ENCODE peak calls at places on chromosomes 4 and X, in ten cellular contexts. One of them, this sample, is unnamed.
A peak's percentile ranks its signal among the peaks of the same experiment; 100 is the strongest.

GRCh38 chr4:31234494-31234893 is 514.3 kb downstream of the PCDH7 start:
- DNase-seq in dorsolateral prefrontal cortex: no peak
- DNase-seq in brain microvascular endothelial cell: no peak
- DNase-seq in IMR-90: no peak
- DNase-seq in AG04450: no peak
- DNase-seq in psoas muscle: no peak
- DNase-seq in GM12878: peak; percentile 3
- DNase-seq in hepatocyte: peak; percentile 38
- DNase-seq in fibroblast of lung: no peak
- DNase-seq in OCI-LY7: no peak
- DNase-seq in this sample: no peak

GRCh38 chr4:94448815-94449375 is 2.8 kb upstream of the PDLIM5 start:
- DNase-seq in hepatocyte: no peak
- DNase-seq in fibroblast of lung: no peak
- DNase-seq in AG04450: no peak
- DNase-seq in IMR-90: no peak
- DNase-seq in brain microvascular endothelial cell: no peak
- DNase-seq in OCI-LY7: no peak
- DNase-seq in psoas muscle: no peak
- DNase-seq in dorsolateral prefrontal cortex: no peak
- DNase-seq in GM12878: no peak
- DNase-seq in this sample: no peak

GRCh38 chr4:93865650-93866049 is 37.1 kb downstream of the ATOH1 start:
- DNase-seq in AG04450: no peak
- DNase-seq in dorsolateral prefrontal cortex: no peak
- DNase-seq in brain microvascular endothelial cell: no peak
- DNase-seq in IMR-90: no peak
- DNase-seq in hepatocyte: no peak
- DNase-seq in fibroblast of lung: no peak
- DNase-seq in GM12878: no peak
- DNase-seq in OCI-LY7: no peak
- DNase-seq in psoas muscle: no peak
- DNase-seq in this sample: no peak

GRCh38 chr4:25986807-25987206 is 72.8 kb downstream of the SMIM20 start:
- DNase-seq in hepatocyte: no peak
- DNase-seq in psoas muscle: no peak
- DNase-seq in GM12878: no peak
- DNase-seq in AG04450: no peak
- DNase-seq in brain microvascular endothelial cell: no peak
- DNase-seq in OCI-LY7: no peak
- DNase-seq in IMR-90: no peak
- DNase-seq in fibroblast of lung: no peak
- DNase-seq in dorsolateral prefrontal cortex: no peak
- DNase-seq in this sample: no peak

GRCh38 chrX:11143931-11144678 is 33.0 kb downstream of the HCCS start:
- DNase-seq in dorsolateral prefrontal cortex: peak; percentile 38
- DNase-seq in brain microvascular endothelial cell: peak; percentile 76
- DNase-seq in GM12878: peak; percentile 42
- DNase-seq in AG04450: peak; percentile 53
- DNase-seq in fibroblast of lung: peak; percentile 54
- DNase-seq in IMR-90: peak; percentile 79
- DNase-seq in hepatocyte: peak; percentile 85
- DNase-seq in OCI-LY7: peak; percentile 79
- DNase-seq in psoas muscle: no peak
- DNase-seq in this sample: no peak

GRCh38 chrX:63664083-63664482 is 120.9 kb downstream of the ARHGEF9 start:
- DNase-seq in AG04450: no peak
- DNase-seq in hepatocyte: no peak
- DNase-seq in GM12878: no peak
- DNase-seq in dorsolateral prefrontal cortex: no peak
- DNase-seq in brain microvascular endothelial cell: no peak
- DNase-seq in fibroblast of lung: no peak
- DNase-seq in psoas muscle: no peak
- DNase-seq in IMR-90: peak; percentile 33
- DNase-seq in OCI-LY7: no peak
- DNase-seq in this sample: no peak

GRCh38 chr4:159283697-159284492 is 181.0 kb downstream of the RAPGEF2 start:
- DNase-seq in AG04450: peak; percentile 59
- DNase-seq in brain microvascular endothelial cell: peak; percentile 74
- DNase-seq in fibroblast of lung: peak; percentile 97
- DNase-seq in hepatocyte: no peak
- DNase-seq in IMR-90: peak; percentile 87
- DNase-seq in GM12878: no peak
- DNase-seq in dorsolateral prefrontal cortex: no peak
- DNase-seq in psoas muscle: no peak
- DNase-seq in OCI-LY7: no peak
- DNase-seq in this sample: no peak

GRCh38 chr4:24013666-24014422 is 124.0 kb upstream of the PPARGC1A start:
- DNase-seq in hepatocyte: no peak
- DNase-seq in IMR-90: no peak
- DNase-seq in dorsolateral prefrontal cortex: no peak
- DNase-seq in psoas muscle: no peak
- DNase-seq in OCI-LY7: no peak
- DNase-seq in brain microvascular endothelial cell: no peak
- DNase-seq in fibroblast of lung: peak; percentile 5
- DNase-seq in GM12878: no peak
- DNase-seq in AG04450: no peak
- DNase-seq in this sample: no peak

GRCh38 chrX:148960060-148960459 is 459.6 kb downstream of the AFF2 start:
- DNase-seq in IMR-90: no peak
- DNase-seq in AG04450: no peak
- DNase-seq in hepatocyte: no peak
- DNase-seq in OCI-LY7: no peak
- DNase-seq in fibroblast of lung: peak; percentile 6
- DNase-seq in GM12878: no peak
- DNase-seq in dorsolateral prefrontal cortex: no peak
- DNase-seq in brain microvascular endothelial cell: no peak
- DNase-seq in psoas muscle: no peak
- DNase-seq in this sample: no peak

GRCh38 chr4:137608085-137608484 is 75.8 kb upstream of the PCDH18 start:
- DNase-seq in IMR-90: no peak
- DNase-seq in dorsolateral prefrontal cortex: no peak
- DNase-seq in AG04450: no peak
- DNase-seq in OCI-LY7: no peak
- DNase-seq in fibroblast of lung: no peak
- DNase-seq in GM12878: no peak
- DNase-seq in brain microvascular endothelial cell: no peak
- DNase-seq in psoas muscle: peak; percentile 18
- DNase-seq in hepatocyte: peak; percentile 8
- DNase-seq in this sample: no peak

GRCh38 chr4:58149404-58150085 is 1039.4 kb upstream of the IGFBP7 start:
- DNase-seq in brain microvascular endothelial cell: no peak
- DNase-seq in GM12878: no peak
- DNase-seq in OCI-LY7: no peak
- DNase-seq in IMR-90: no peak
- DNase-seq in fibroblast of lung: no peak
- DNase-seq in AG04450: no peak
- DNase-seq in dorsolateral prefrontal cortex: no peak
- DNase-seq in hepatocyte: no peak
- DNase-seq in psoas muscle: no peak
- DNase-seq in this sample: no peak

GRCh38 chrX:144715356-144715755 is 531.9 kb upstream of the SPANXN1 start:
- DNase-seq in brain microvascular endothelial cell: no peak
- DNase-seq in fibroblast of lung: no peak
- DNase-seq in AG04450: no peak
- DNase-seq in dorsolateral prefrontal cortex: no peak
- DNase-seq in hepatocyte: no peak
- DNase-seq in OCI-LY7: no peak
- DNase-seq in psoas muscle: no peak
- DNase-seq in IMR-90: no peak
- DNase-seq in GM12878: no peak
- DNase-seq in this sample: no peak

GRCh38 chrX:9888953-9889470 is 78.1 kb upstream of the CLDN34 start:
- DNase-seq in OCI-LY7: no peak
- DNase-seq in fibroblast of lung: no peak
- DNase-seq in IMR-90: no peak
- DNase-seq in psoas muscle: no peak
- DNase-seq in dorsolateral prefrontal cortex: no peak
- DNase-seq in GM12878: no peak
- DNase-seq in AG04450: no peak
- DNase-seq in hepatocyte: no peak
- DNase-seq in brain microvascular endothelial cell: no peak
- DNase-seq in this sample: no peak

GRCh38 chrX:71095971-71096701 is 485 bp downstream of the FOXO4 start:
- DNase-seq in brain microvascular endothelial cell: no peak
- DNase-seq in fibroblast of lung: peak; percentile 47
- DNase-seq in IMR-90: peak; percentile 30
- DNase-seq in dorsolateral prefrontal cortex: no peak
- DNase-seq in OCI-LY7: no peak
- DNase-seq in AG04450: no peak
- DNase-seq in GM12878: no peak
- DNase-seq in hepatocyte: no peak
- DNase-seq in psoas muscle: no peak
- DNase-seq in this sample: peak; percentile 80

GRCh38 chrX:112636951-112637541 is 42.7 kb downstream of the LHFPL1 start:
- DNase-seq in hepatocyte: no peak
- DNase-seq in GM12878: no peak
- DNase-seq in AG04450: no peak
- DNase-seq in psoas muscle: no peak
- DNase-seq in OCI-LY7: no peak
- DNase-seq in dorsolateral prefrontal cortex: no peak
- DNase-seq in IMR-90: peak; percentile 87
- DNase-seq in brain microvascular endothelial cell: peak; percentile 63
- DNase-seq in fibroblast of lung: peak; percentile 96
- DNase-seq in this sample: no peak

GRCh38 chr4:188023682-188024081 is 28.1 kb downstream of the ZFP42 start:
- DNase-seq in fibroblast of lung: peak; percentile 16
- DNase-seq in hepatocyte: no peak
- DNase-seq in psoas muscle: no peak
- DNase-seq in AG04450: no peak
- DNase-seq in dorsolateral prefrontal cortex: no peak
- DNase-seq in OCI-LY7: no peak
- DNase-seq in brain microvascular endothelial cell: no peak
- DNase-seq in GM12878: no peak
- DNase-seq in IMR-90: peak; percentile 26
- DNase-seq in this sample: no peak

GRCh38 chr4:156749791-156750403 is 221.7 kb downstream of the PDGFC start:
- DNase-seq in brain microvascular endothelial cell: no peak
- DNase-seq in psoas muscle: no peak
- DNase-seq in fibroblast of lung: peak; percentile 50
- DNase-seq in hepatocyte: no peak
- DNase-seq in OCI-LY7: no peak
- DNase-seq in dorsolateral prefrontal cortex: no peak
- DNase-seq in GM12878: no peak
- DNase-seq in IMR-90: peak; percentile 29
- DNase-seq in AG04450: no peak
- DNase-seq in this sample: no peak

DNA sequence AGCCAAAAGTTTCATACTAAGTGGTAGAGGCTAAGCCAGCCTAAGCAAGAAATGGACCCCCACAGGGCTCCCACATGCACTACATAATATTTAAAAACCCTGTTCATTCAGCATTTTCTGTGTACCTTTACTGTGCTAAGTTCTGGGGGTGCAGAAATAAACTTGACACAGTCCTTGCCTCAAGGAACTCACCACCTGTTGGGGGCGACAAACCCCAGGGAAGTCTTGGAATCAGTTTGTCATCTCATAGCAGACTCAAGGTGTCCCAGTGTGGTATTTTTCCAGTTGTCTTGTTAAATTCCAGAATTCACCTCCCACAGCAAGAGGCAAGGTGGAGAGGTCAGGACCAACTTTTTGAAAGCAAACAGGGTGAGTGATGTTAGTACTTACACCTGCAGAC is 43.1 kb downstream of the ATG4A start:
- DNase-seq in AG04450: no peak
- DNase-seq in fibroblast of lung: no peak
- DNase-seq in psoas muscle: no peak
- DNase-seq in GM12878: no peak
- DNase-seq in IMR-90: no peak
- DNase-seq in hepatocyte: no peak
- DNase-seq in dorsolateral prefrontal cortex: no peak
- DNase-seq in OCI-LY7: no peak
- DNase-seq in brain microvascular endothelial cell: no peak
- DNase-seq in this sample: no peak
- TF ChIP-seq CTCF in AG04450: no peak
- TF ChIP-seq CTCF in fibroblast of lung: no peak
- TF ChIP-seq CTCF in psoas muscle: no peak
- TF ChIP-seq CTCF in GM12878: peak; percentile 15
- TF ChIP-seq CTCF in IMR-90: no peak
- TF ChIP-seq CTCF in hepatocyte: no peak
- TF ChIP-seq CTCF in dorsolateral prefrontal cortex: no peak
- TF ChIP-seq CTCF in OCI-LY7: peak; percentile 31
- TF ChIP-seq CTCF in brain microvascular endothelial cell: no peak
- TF ChIP-seq CTCF in this sample: no peak

GRCh38 chr4:84569009-84569408 is 13.9 kb upstream of the CDS1 start:
- DNase-seq in psoas muscle: no peak
- DNase-seq in hepatocyte: no peak
- DNase-seq in brain microvascular endothelial cell: no peak
- DNase-seq in fibroblast of lung: no peak
- DNase-seq in GM12878: no peak
- DNase-seq in AG04450: no peak
- DNase-seq in IMR-90: no peak
- DNase-seq in dorsolateral prefrontal cortex: no peak
- DNase-seq in OCI-LY7: no peak
- DNase-seq in this sample: no peak
- H3K27ac ChIP-seq in psoas muscle: no peak overlapping the region
- H3K27ac ChIP-seq in hepatocyte: no peak overlapping the region
- H3K27ac ChIP-seq in brain microvascular endothelial cell: no peak overlapping the region
- H3K27ac ChIP-seq in fibroblast of lung: no peak overlapping the region
- H3K27ac ChIP-seq in GM12878: no peak overlapping the region
- H3K27ac ChIP-seq in AG04450: no peak overlapping the region
- H3K27ac ChIP-seq in IMR-90: no peak overlapping the region
- H3K27ac ChIP-seq in dorsolateral prefrontal cortex: no peak overlapping the region
- H3K27ac ChIP-seq in OCI-LY7: no peak overlapping the region
- H3K27ac ChIP-seq in this sample: no peak overlapping the region

GRCh38 chrX:50903387-50904027 is 7.0 kb upstream of the BMP15 start:
- DNase-seq in AG04450: no peak
- DNase-seq in dorsolateral prefrontal cortex: no peak
- DNase-seq in OCI-LY7: peak; percentile 16
- DNase-seq in hepatocyte: peak; percentile 64
- DNase-seq in fibroblast of lung: peak; percentile 30
- DNase-seq in psoas muscle: no peak
- DNase-seq in IMR-90: peak; percentile 26
- DNase-seq in brain microvascular endothelial cell: peak; percentile 23
- DNase-seq in GM12878: no peak
- DNase-seq in this sample: no peak

GRCh38 chrX:50910685-50911176 is at the start of gene BMP15:
- DNase-seq in IMR-90: no peak
- DNase-seq in OCI-LY7: no peak
- DNase-seq in AG04450: no peak
- DNase-seq in hepatocyte: no peak
- DNase-seq in fibroblast of lung: no peak
- DNase-seq in dorsolateral prefrontal cortex: no peak
- DNase-seq in GM12878: no peak
- DNase-seq in brain microvascular endothelial cell: no peak
- DNase-seq in psoas muscle: no peak
- DNase-seq in this sample: no peak

GRCh38 chrX:50905334-50905733 is 5.2 kb upstream of the BMP15 start:
- DNase-seq in dorsolateral prefrontal cortex: no peak
- DNase-seq in GM12878: no peak
- DNase-seq in IMR-90: no peak
- DNase-seq in AG04450: no peak
- DNase-seq in hepatocyte: no peak
- DNase-seq in OCI-LY7: peak; percentile 12
- DNase-seq in brain microvascular endothelial cell: no peak
- DNase-seq in fibroblast of lung: no peak
- DNase-seq in psoas muscle: no peak
- DNase-seq in this sample: no peak
- TF ChIP-seq CTCF in dorsolateral prefrontal cortex: peak; percentile 16
- TF ChIP-seq CTCF in GM12878: peak; percentile 27
- TF ChIP-seq CTCF in IMR-90: no peak
- TF ChIP-seq CTCF in AG04450: peak; percentile 17
- TF ChIP-seq CTCF in hepatocyte: peak; percentile 15
- TF ChIP-seq CTCF in OCI-LY7: peak; percentile 65
- TF ChIP-seq CTCF in brain microvascular endothelial cell: peak; percentile 45
- TF ChIP-seq CTCF in fibroblast of lung: peak; percentile 9
- TF ChIP-seq CTCF in psoas muscle: no peak
- TF ChIP-seq CTCF in this sample: no peak

GRCh38 chrX:151081016-151081415 is 95.4 kb upstream of the GPR50 start:
- DNase-seq in psoas muscle: no peak
- DNase-seq in AG04450: no peak
- DNase-seq in OCI-LY7: no peak
- DNase-seq in brain microvascular endothelial cell: no peak
- DNase-seq in GM12878: no peak
- DNase-seq in hepatocyte: no peak
- DNase-seq in fibroblast of lung: no peak
- DNase-seq in dorsolateral prefrontal cortex: no peak
- DNase-seq in IMR-90: no peak
- DNase-seq in this sample: no peak
- H3K27ac ChIP-seq in psoas muscle: no peak overlapping the region
- H3K27ac ChIP-seq in AG04450: no peak overlapping the region
- H3K27ac ChIP-seq in OCI-LY7: no peak overlapping the region
- H3K27ac ChIP-seq in brain microvascular endothelial cell: no peak overlapping the region
- H3K27ac ChIP-seq in GM12878: no peak overlapping the region
- H3K27ac ChIP-seq in hepatocyte: no peak overlapping the region
- H3K27ac ChIP-seq in fibroblast of lung: no peak overlapping the region
- H3K27ac ChIP-seq in dorsolateral prefrontal cortex: no peak overlapping the region
- H3K27ac ChIP-seq in IMR-90: no peak overlapping the region
- H3K27ac ChIP-seq in this sample: no peak overlapping the region

This sample was measured in coronary artery.